ENCODE peak calls at places on chromosomes 6 and 20, in six cellular contexts. L is activated naive CD8-positive, alpha-beta T cell treated with anti-CD3 and anti-CD28 coated beads, Interleukin-2, amount 50 U/mL, for 24 hours; F is NCI-H2171; D is astrocyte of the spinal cord; O is cardiac muscle cell; U is stimulated activated CD4-positive, alpha-beta T cell treated with anti-CD3 and anti-CD28 coated beads, Interleukin-2, amount 100 ng/mL, for 24 hours. J is an unnamed sample.

GRCh38 chr20:33373735-33374605 is 27.3 kb downstream of the CDK5RAP1 start:
- DNase-seq in D (peak), O (peak), L (no peak), F (no peak), U (no peak), J (no peak)

GRCh38 chr6:15063253-15063853 is 182.5 kb upstream of the JARID2 start:
- DNase-seq in O (no peak), F (no peak), L (no peak), U (no peak), D (no peak), J (no peak)

GRCh38 chr20:63519765-63520593 is 586 bp upstream of the PPDPF start:
- DNase-seq in O (no peak), D (peak), L (peak), F (peak), U (peak), J (no peak)

GRCh38 chr6:170177383-170178265 is 113.3 kb downstream of the DLL1 start:
- DNase-seq in D (no peak), O (no peak), L (no peak), U (no peak), F (peak), J (no peak)

GRCh38 chr6:17721671-17722070 is 14.9 kb upstream of the NUP153 start:
- DNase-seq in D (no peak), L (no peak), O (no peak), U (no peak), F (peak), J (no peak)

GRCh38 chr6:30615219-30615957 is 1.7 kb downstream of the PPP1R10 start:
- DNase-seq in D (peak), F (peak), L (peak), U (peak), O (peak), J (peak)

GRCh38 chr20:33733654-33734576 is 2.1 kb downstream of the ZNF341 start:
- DNase-seq in D (peak), U (no peak), L (no peak), F (no peak), O (peak), J (no peak)

GRCh38 chr6:107817784-107818183 is 6.3 kb downstream of the SCML4 start:
- DNase-seq in L (no peak), F (no peak), D (no peak), U (no peak), O (no peak), J (no peak)

GRCh38 chr6:113723182-113723581 is 134.0 kb upstream of the MARCKS start:
- DNase-seq in D (no peak), U (no peak), L (no peak), F (no peak), O (peak), J (no peak)

GRCh38 chr6:11824986-11825385 is 46.4 kb upstream of the ADTRP start:
- DNase-seq in D (no peak), O (peak), L (peak), U (no peak), F (no peak), J (no peak)

GRCh38 chr6:7236312-7237209 is 76.4 kb downstream of the SSR1 start:
- DNase-seq in D (no peak), O (no peak), L (no peak), F (no peak), U (no peak), J (no peak)

GRCh38 chr6:22399693-22400092 is 102.9 kb upstream of the PRL start:
- DNase-seq in O (no peak), L (no peak), U (no peak), F (no peak), D (peak), J (no peak)

GRCh38 chr6:12232339-12232738 is 57.8 kb upstream of the EDN1 start:
- DNase-seq in D (no peak), L (no peak), O (peak), U (no peak), F (no peak), J (no peak)

GRCh38 chr6:41748542-41748941 is 1.3 kb upstream of the PGC start:
- DNase-seq in F (no peak), D (no peak), U (no peak), L (no peak), O (no peak), J (no peak)

GRCh38 chr6:111121789-111122350 is 34.6 kb downstream of the SLC16A10 start:
- DNase-seq in U (no peak), D (no peak), O (no peak), L (peak), F (no peak), J (no peak)

GRCh38 chr20:3000852-3001523 is 42.4 kb upstream of the GNRH2 start:
- DNase-seq in F (peak), L (no peak), U (no peak), O (peak), D (peak), J (no peak)

GRCh38 chr6:139248911-139249310 is 42.9 kb downstream of the TXLNB start:
- DNase-seq in F (no peak), D (no peak), L (no peak), U (no peak), O (no peak), J (no peak)

GRCh38 chr20:19828233-19828632 is 70.2 kb downstream of the RIN2 start:
- DNase-seq in D (peak), U (peak), F (no peak), O (no peak), L (peak), J (peak)

GRCh38 chr20:49853640-49854039 is 41.0 kb downstream of the SLC9A8 start:
- DNase-seq in U (no peak), D (peak), O (peak), F (peak), L (no peak), J (no peak)

GRCh38 chr6:56022678-56023077 is 147.3 kb upstream of the BMP5 start:
- DNase-seq in F (no peak), O (no peak), D (no peak), U (no peak), L (no peak), J (no peak)

GRCh38 chr6:117346142-117346930 is 79.4 kb downstream of the ROS1 start:
- DNase-seq in F (no peak), D (peak), U (no peak), O (peak), L (no peak), J (no peak)

GRCh38 chr6:41063884-41064285 is 8.3 kb downstream of the OARD1 start:
- DNase-seq in F (no peak), U (no peak), O (no peak), D (no peak), L (no peak), J (no peak)

GRCh38 chr20:44784688-44785087 is 25.7 kb downstream of the RIMS4 start:
- DNase-seq in D (no peak), O (no peak), F (no peak), U (no peak), L (no peak), J (no peak)

GRCh38 chr6:71453307-71453706 is 164.7 kb downstream of the OGFRL1 start:
- DNase-seq in D (no peak), U (no peak), L (no peak), F (no peak), O (no peak), J (no peak)

GRCh38 chr6:151113641-151114040 is 126.1 kb upstream of the AKAP12 start:
- DNase-seq in U (no peak), L (no peak), O (no peak), F (no peak), D (no peak), J (no peak)

GRCh38 chr6:161407581-161407980 is 133.7 kb upstream of the AGPAT4 start:
- DNase-seq in U (no peak), D (peak), O (peak), F (no peak), L (no peak), J (no peak)

GRCh38 chr6:80607814-80608391 is 501.4 kb downstream of the BCKDHB start:
- DNase-seq in L (no peak), U (no peak), D (peak), F (no peak), O (peak), J (no peak)

GRCh38 chr6:142088858-142089216 is 43.9 kb upstream of the GJE1 start:
- DNase-seq in D (peak), F (peak), U (no peak), L (no peak), O (peak), J (no peak)